ENCODE peak calls at places on chromosomes 3 and 15, in seven cellular contexts. F, G, V, H, E, X and B are unnamed samples.

GRCh38 chr15:91128028-91128427 is 28.0 kb downstream of the SV2B start:
- DNase-seq in E (no peak), V (no peak), H (no peak), X (no peak), F (no peak), G (no peak), B (no peak)

GRCh38 chr3:143163562-143163961 is 44.0 kb downstream of the CHST2 start:
- DNase-seq in G (no peak), E (no peak), F (no peak), V (no peak), H (no peak), X (no peak), B (no peak)

GRCh38 chr3:99911433-99911832 is 93.8 kb downstream of the CMSS1 start:
- DNase-seq in E (no peak), V (no peak), G (peak; percentile 34), H (no peak), X (no peak), F (no peak), B (no peak)

GRCh38 chr3:123272547-123272946 is 70.8 kb downstream of the SEC22A start:
- DNase-seq in V (no peak), H (no peak), E (no peak), G (no peak), F (no peak), X (no peak), B (no peak)

GRCh38 chr3:105722943-105723556 is 145.8 kb downstream of the CBLB start:
- DNase-seq in H (no peak), E (no peak), G (no peak), V (no peak), F (no peak), X (no peak), B (no peak)

GRCh38 chr3:8848696-8849131 is 79.3 kb upstream of the OXTR start:
- DNase-seq in F (no peak), V (no peak), H (no peak), X (no peak), E (no peak), G (no peak), B (no peak)

GRCh38 chr3:123610331-123610730 is 25.5 kb upstream of the HACD2 start:
- DNase-seq in G (no peak), E (no peak), H (no peak), F (no peak), V (no peak), X (no peak), B (no peak)

GRCh38 chr3:195773956-195774537 is 37.7 kb downstream of the MUC4 start:
- DNase-seq in X (no peak), E (no peak), G (no peak), F (no peak), V (no peak), H (no peak), B (no peak)

GRCh38 chr3:9695322-9695721 is 8.3 kb upstream of the CPNE9 start:
- DNase-seq in H (no peak), V (no peak), E (no peak), X (no peak), F (no peak), G (peak; percentile 43), B (no peak)

GRCh38 chr3:155884292-155884691 is 13.8 kb downstream of the GMPS start:
- DNase-seq in F (no peak), V (no peak), G (no peak), X (no peak), E (no peak), H (no peak), B (no peak)

GRCh38 chr3:44682182-44682896 is 30.1 kb upstream of the ZNF502 start:
- DNase-seq in H (no peak), G (no peak), V (no peak), E (no peak), X (no peak), F (no peak), B (no peak)

GRCh38 chr3:16741103-16741758 is 136.0 kb upstream of the DAZL start:
- DNase-seq in X (no peak), F (peak; percentile 12), H (no peak), V (peak; percentile 31), G (no peak), E (no peak), B (peak; percentile 19)

GRCh38 chr3:160725326-160725725 is 30.7 kb upstream of the PPM1L start:
- DNase-seq in E (no peak), F (no peak), V (no peak), X (no peak), H (no peak), G (no peak), B (no peak)

GRCh38 chr3:102529452-102529851 is 94.6 kb downstream of the ZPLD1 start:
- DNase-seq in G (peak; percentile 41), E (no peak), V (no peak), X (peak; percentile 39), F (peak; percentile 14), H (no peak), B (no peak)

GRCh38 chr3:11933529-11933928 is 70.7 kb upstream of the SYN2 start:
- DNase-seq in G (no peak), E (no peak), F (no peak), X (no peak), V (no peak), H (no peak), B (no peak)

GRCh38 chr15:83209333-83209732 is 1.7 kb upstream of the HDGFL3 start:
- DNase-seq in F (no peak), X (no peak), V (no peak), G (peak; percentile 50), H (no peak), E (no peak), B (no peak)

GRCh38 chr3:82736696-82737277 is 975.3 kb upstream of the GBE1 start:
- DNase-seq in F (no peak), G (no peak), V (no peak), E (no peak), H (no peak), X (no peak), B (no peak)

GRCh38 chr3:52240059-52240885 is 1.3 kb upstream of the TWF2 start:
- DNase-seq in E (no peak), G (no peak), V (peak; percentile 77), X (peak; percentile 67), H (peak; percentile 31), F (peak; percentile 56), B (peak; percentile 67)

GRCh38 chr3:65575376-65575840 is 463.3 kb downstream of the MAGI1 start:
- DNase-seq in G (no peak), H (no peak), E (no peak), V (no peak), X (no peak), F (no peak), B (no peak)

DNA sequence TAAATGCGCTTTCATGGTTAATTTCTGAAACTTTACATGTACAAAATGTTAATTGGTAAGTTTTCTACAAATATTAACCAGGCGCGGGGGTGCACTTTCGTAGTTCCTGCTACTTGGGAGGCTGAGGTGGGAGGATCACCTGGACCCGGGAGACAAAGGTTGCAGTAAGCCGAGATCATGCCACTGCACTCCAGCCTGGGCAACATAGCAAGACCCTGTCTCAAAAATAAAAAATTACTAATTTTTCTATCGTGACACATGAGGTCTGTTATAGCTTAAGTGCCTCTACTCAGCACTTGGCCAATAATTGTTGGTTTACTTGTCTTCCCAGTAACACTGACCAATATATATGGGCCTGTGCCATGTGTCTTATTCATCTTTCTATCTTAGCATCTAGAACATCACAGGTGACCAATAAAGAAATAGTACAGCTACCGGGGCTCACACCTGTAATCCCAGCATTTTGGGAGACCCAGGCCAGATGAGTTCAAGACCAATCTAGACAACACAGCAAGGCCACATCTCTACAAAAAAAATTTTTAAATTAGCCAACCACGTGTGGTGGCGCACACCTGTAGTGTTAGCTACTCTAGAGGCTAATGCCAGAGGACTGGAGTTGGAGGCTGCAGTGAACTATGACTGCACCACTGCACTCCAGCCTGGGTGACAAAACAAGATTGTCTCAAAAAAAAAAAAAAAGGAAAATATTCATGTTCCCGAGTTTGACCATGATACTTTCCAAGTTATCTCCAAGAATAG is 6.1 kb downstream of the MSL2 start:
- DNase-seq in E (no peak), G (no peak), H (no peak), X (no peak), F (no peak), V (no peak), B (no peak)
- H3K4me1 ChIP-seq in E (peaks cover 65% of the 10 kb centered on the region), G (peaks cover 19% of the 10 kb centered on the region), H (peaks cover 94% of the 10 kb centered on the region), X (peaks cover 58% of the 10 kb centered on the region), F (peaks cover 25% of the 10 kb centered on the region), V (peaks cover 73% of the 10 kb centered on the region), B (peaks cover 66% of the 10 kb centered on the region)

GRCh38 chr3:71303627-71304260 is 279.8 kb downstream of the FOXP1 start:
- DNase-seq in E (no peak), G (no peak), V (no peak), F (no peak), X (no peak), H (no peak), B (no peak)

GRCh38 chr3:71304261-71304646 is 279.3 kb downstream of the FOXP1 start:
- DNase-seq in X (no peak), V (no peak), H (no peak), E (no peak), G (no peak), F (no peak), B (no peak)

GRCh38 chr3:71302604-71303003 is 280.9 kb downstream of the FOXP1 start:
- DNase-seq in X (no peak), G (no peak), E (no peak), V (no peak), F (no peak), H (no peak), B (no peak)

GRCh38 chr3:71299160-71299559 is 284.4 kb downstream of the FOXP1 start:
- DNase-seq in G (no peak), H (no peak), F (no peak), X (no peak), V (no peak), E (no peak), B (no peak)

GRCh38 chr3:71301001-71301400 is 282.5 kb downstream of the FOXP1 start:
- DNase-seq in X (no peak), G (no peak), E (no peak), F (no peak), V (no peak), H (no peak), B (no peak)
- H3K4me3 ChIP-seq in X (no peak overlapping the region), G (no peak overlapping the region), E (no peak overlapping the region), F (no peak overlapping the region), V (no peak overlapping the region), H (no peak overlapping the region), B (no peak overlapping the region)

DNA sequence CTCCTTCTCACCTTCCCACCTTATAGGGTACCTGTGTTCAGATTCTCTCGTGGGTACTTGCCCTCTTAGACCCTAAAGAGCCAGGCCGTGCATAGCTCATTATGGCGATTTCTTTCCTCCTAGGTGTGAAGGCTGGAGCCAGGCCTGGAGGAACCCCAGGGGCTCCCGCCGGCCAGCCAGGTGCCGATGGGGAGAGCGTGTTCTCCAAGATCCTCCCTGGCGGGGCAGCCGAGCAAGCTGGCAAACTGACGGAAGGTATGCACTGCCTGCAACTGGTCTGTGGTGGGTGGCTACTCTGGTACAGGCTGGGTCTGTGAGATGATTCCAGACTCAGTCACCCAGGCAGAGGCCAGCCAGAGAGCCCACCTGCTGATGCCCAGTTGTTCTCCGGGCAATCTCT is 9.9 kb upstream of the APEH start:
- DNase-seq in H (no peak), F (no peak), G (no peak), V (no peak), E (no peak), X (no peak), B (no peak)
- H3K27ac ChIP-seq in H (no peak overlapping the region), F (no peak overlapping the region), G (no peak overlapping the region), V (no peak overlapping the region), E (no peak overlapping the region), X (no peak overlapping the region), B (no peak overlapping the region)

DNA sequence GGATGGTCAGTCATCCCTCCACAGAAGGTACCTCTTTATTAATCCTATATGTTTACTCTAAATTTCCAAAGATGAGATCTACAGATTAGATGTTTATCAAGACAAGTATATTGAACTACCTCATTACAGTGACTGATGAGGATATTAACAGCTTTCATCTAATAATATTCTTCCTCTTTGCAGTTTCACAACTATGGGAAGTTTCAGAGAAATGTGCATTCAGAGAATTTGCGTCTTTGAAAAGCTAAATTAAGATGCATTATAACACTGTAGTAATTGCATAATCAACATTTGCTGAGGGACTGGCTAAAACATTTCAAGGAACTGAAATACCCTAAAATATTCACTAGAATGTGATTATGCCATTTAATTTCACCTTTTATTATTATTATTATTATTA is 46.7 kb downstream of the MCF2L2 start:
- DNase-seq in G (no peak), X (no peak), H (no peak), E (no peak), V (no peak), F (no peak), B (no peak)
- H3K4me1 ChIP-seq in G (no peaks in the 10 kb centered on the region), X (peaks cover 11% of the 10 kb centered on the region), H (no peaks in the 10 kb centered on the region), E (no peaks in the 10 kb centered on the region), V (no peaks in the 10 kb centered on the region), F (no peaks in the 10 kb centered on the region), B (no peaks in the 10 kb centered on the region)